ENCODE peak calls at places on chromosomes 12 and 14, in four cellular contexts. F is cardiac muscle cell, J is osteocyte, X is AG04450. K is an unnamed sample.

GRCh38 chr12:34598851-34599529 is 576.7 kb downstream of the ALG10 start:
- DNase-seq in F (no peak), X (no peak), J (peak; percentile 67), K (peak; percentile 33)

GRCh38 chr12:47785036-47785886 is 12.2 kb downstream of the SLC48A1 start:
- DNase-seq in J (no peak), F (no peak), X (no peak), K (no peak)

GRCh38 chr14:76376001-76376404 is at the start of gene ESRRB:
- DNase-seq in F (peak; percentile 61), J (no peak), X (no peak), K (no peak)

GRCh38 chr14:60161176-60162107 is 3.8 kb downstream of the DHRS7 start:
- DNase-seq in X (no peak), J (no peak), F (no peak), K (no peak)

GRCh38 chr14:73242274-73242960 is 5.1 kb downstream of the PAPLN start:
- DNase-seq in F (no peak), X (no peak), J (no peak), K (no peak)

GRCh38 chr14:70416717-70417349 is at the start of gene SYNJ2BP:
- DNase-seq in F (peak; percentile 81), J (no peak), X (peak; percentile 21), K (peak; percentile 77)

GRCh38 chr14:51520087-51520486 is 131.6 kb upstream of the FRMD6 start:
- DNase-seq in F (no peak), X (no peak), J (no peak), K (no peak)

GRCh38 chr12:34400986-34401658 is 378.8 kb downstream of the ALG10 start:
- DNase-seq in F (no peak), J (peak; percentile 78), X (no peak), K (peak; percentile 70)

GRCh38 chr12:7609480-7609879 is 56.2 kb downstream of the APOBEC1 start:
- DNase-seq in F (no peak), J (no peak), X (no peak), K (no peak)

GRCh38 chr12:6288235-6288634 is 22.2 kb upstream of the PLEKHG6 start:
- DNase-seq in X (no peak), F (no peak), J (no peak), K (no peak)

GRCh38 chr14:36940476-36940875 is 231.9 kb downstream of the SLC25A21 start:
- DNase-seq in J (no peak), X (no peak), F (no peak), K (no peak)

GRCh38 chr14:100738269-100738691 is 11.6 kb downstream of the DLK1 start:
- DNase-seq in X (no peak), J (no peak), F (no peak), K (no peak)

GRCh38 chr14:77641534-77642341 is 25.3 kb upstream of the SPTLC2 start:
- DNase-seq in J (no peak), F (no peak), X (no peak), K (peak; percentile 79)

GRCh38 chr12:130831876-130832405 is 7.1 kb downstream of the STX2 start:
- DNase-seq in F (no peak), X (no peak), J (no peak), K (peak; percentile 53)

GRCh38 chr12:6532927-6533652 is 1.2 kb upstream of the GAPDH start:
- DNase-seq in J (peak; percentile 89), F (peak; percentile 80), X (no peak), K (peak; percentile 75)

GRCh38 chr14:96362071-96362964 is 823 bp downstream of the ATG2B start:
- DNase-seq in J (no peak), X (no peak), F (peak; percentile 20), K (peak; percentile 78)

GRCh38 chr12:75825686-75826085 is 205.9 kb downstream of the PHLDA1 start:
- DNase-seq in F (no peak), J (no peak), X (peak; percentile 39), K (no peak)

GRCh38 chr12:99911076-99911475 is 73.7 kb downstream of the ANKS1B start:
- DNase-seq in X (peak; percentile 65), J (no peak), F (peak; percentile 27), K (peak; percentile 75)

GRCh38 chr14:74018704-74019407 is at the start of the genes BBOF1 and ENTPD5:
- DNase-seq in J (peak; percentile 95), X (peak; percentile 46), F (peak; percentile 92), K (peak; percentile 92)

GRCh38 chr14:81301813-81302212 is 81.1 kb upstream of the GTF2A1 start:
- DNase-seq in X (no peak), F (no peak), J (no peak), K (no peak)

GRCh38 chr12:114944736-114945135 is 260.8 kb upstream of the TBX3 start:
- DNase-seq in X (no peak), J (no peak), F (no peak), K (no peak)

GRCh38 chr14:63770187-63770807 is 42.4 kb upstream of the SGPP1 start:
- DNase-seq in F (no peak), J (no peak), X (peak; percentile 16), K (no peak)

GRCh38 chr12:84091642-84092041 is 821.0 kb downstream of the SLC6A15 start:
- DNase-seq in X (no peak), F (no peak), J (no peak), K (no peak)

GRCh38 chr14:104871145-104871655 is 6.1 kb downstream of the CEP170B start:
- DNase-seq in X (no peak), F (no peak), J (no peak), K (no peak)

GRCh38 chr14:43795600-43796228 is 711.4 kb downstream of the FSCB start:
- DNase-seq in J (no peak), F (peak; percentile 9), X (no peak), K (no peak)

GRCh38 chr12:107306141-107306670 is 212.9 kb upstream of the CRY1 start:
- DNase-seq in J (no peak), F (no peak), X (no peak), K (no peak)

GRCh38 chr12:25368542-25368941 is 117.8 kb upstream of the KRAS start:
- DNase-seq in F (no peak), J (no peak), X (no peak), K (no peak)

GRCh38 chr14:104743461-104744380 is 9.2 kb upstream of the SIVA1 start:
- DNase-seq in F (no peak), J (no peak), X (no peak), K (no peak)

GRCh38 chr14:50924236-50924635 is 20.0 kb downstream of the PYGL start:
- DNase-seq in F (no peak), X (no peak), J (no peak), K (no peak)

GRCh38 chr14:68695326-68695768 is 97.5 kb downstream of the ZFP36L1 start:
- DNase-seq in X (peak; percentile 98), J (no peak), F (no peak), K (peak; percentile 79)

GRCh38 chr12:131102991-131103609 is 149.4 kb downstream of the ADGRD1 start:
- DNase-seq in X (no peak), F (no peak), J (peak; percentile 81), K (peak; percentile 40)

GRCh38 chr12:24049101-24049500 is 99.6 kb upstream of the SOX5 start:
- DNase-seq in X (no peak), J (no peak), F (no peak), K (no peak)

GRCh38 chr14:92323916-92324818 is 1.2 kb downstream of the SLC24A4 start:
- DNase-seq in J (no peak), X (no peak), F (no peak), K (no peak)

GRCh38 chr14:22131749-22132476 is 457.1 kb downstream of the DAD1 start:
- DNase-seq in F (no peak), X (no peak), J (no peak), K (no peak)

GRCh38 chr12:6276936-6277615 is 33.4 kb upstream of the PLEKHG6 start:
- DNase-seq in F (no peak), J (no peak), X (no peak), K (no peak)

GRCh38 chr14:101508196-101508947 is 52.9 kb upstream of the DIO3 start:
- DNase-seq in F (no peak), X (no peak), J (no peak), K (peak; percentile 38)

GRCh38 chr12:72141381-72141780 is 130.8 kb upstream of the TRHDE start:
- DNase-seq in F (no peak), X (no peak), J (no peak), K (no peak)

DNA sequence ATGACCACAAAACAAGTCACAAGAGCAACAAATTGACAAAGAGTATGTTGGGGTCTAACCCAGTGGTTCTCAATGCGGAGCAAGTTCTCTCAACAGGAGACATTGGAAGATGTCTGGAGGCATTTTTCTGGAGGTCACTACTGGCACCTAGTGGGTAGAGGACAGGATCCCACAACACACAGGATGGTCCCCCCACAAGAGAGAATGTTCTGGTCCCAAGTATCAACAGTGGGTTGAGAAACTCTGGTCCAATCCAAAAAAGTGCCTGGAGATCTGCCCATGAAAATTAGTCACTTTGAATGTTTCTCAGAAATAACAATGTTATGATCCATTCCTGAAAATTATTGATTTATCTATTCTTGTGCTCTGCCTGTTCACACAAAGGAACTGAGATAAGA is 3.3 kb downstream of the SSH1 start:
- DNase-seq in J (no peak), F (no peak), X (peak; percentile 71), K (peak; percentile 85)
- TF ChIP-seq CTCF in J (peak; percentile 55), F (peak; percentile 50), X (peak; percentile 48), K (no peak)

DNA sequence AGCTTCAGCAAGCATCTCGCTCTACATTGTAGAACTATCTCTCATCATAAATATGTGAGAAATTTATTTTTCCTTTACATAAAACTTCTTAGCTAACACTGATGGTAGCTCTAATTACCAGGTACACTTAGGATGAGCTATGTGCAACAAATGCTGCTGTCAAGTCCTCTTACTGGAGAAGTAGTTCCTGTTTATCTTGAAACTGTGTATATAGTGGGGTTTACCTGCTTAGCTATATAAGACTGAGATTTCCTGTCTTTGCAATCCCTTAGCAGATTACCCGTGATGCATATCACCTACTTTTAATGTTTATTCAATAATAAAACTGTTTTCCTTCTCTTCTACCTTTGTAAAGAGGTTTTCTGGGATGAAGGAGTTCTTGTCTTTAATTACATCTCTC is 98.0 kb upstream of the USP15 start:
- DNase-seq in X (no peak), F (no peak), J (no peak), K (no peak)
- TF ChIP-seq CTCF in X (no peak), F (no peak), J (no peak), K (no peak)

DNA sequence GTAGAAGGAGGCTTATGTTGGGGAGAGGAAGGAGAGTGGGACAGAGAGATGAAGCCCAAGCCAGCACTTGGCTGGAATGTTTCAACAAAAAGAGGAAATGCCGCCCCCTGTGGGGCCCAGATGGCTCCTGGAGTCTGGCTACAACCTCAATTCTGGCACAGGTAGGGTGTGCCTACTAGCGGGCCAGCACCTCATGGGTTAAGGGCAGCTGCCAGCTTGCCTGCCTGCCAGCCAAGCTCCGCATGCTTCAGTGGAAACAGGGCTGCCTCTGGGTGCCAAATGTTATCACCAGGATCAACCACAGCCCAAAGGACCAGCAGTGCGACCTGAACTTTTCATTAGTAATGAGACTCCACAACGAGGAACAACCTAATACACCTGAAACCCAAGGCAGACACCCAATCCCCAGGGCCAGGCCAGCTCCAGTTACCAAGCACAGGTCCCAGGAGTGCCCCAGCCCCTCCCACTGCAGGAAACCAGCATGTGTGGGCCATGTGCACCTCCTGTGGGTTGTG is 11.3 kb downstream of the RAB15 start:
- DNase-seq in J (no peak), X (no peak), F (no peak), K (no peak)
- TF ChIP-seq CTCF in J (no peak), X (no peak), F (no peak), K (no peak)

DNA sequence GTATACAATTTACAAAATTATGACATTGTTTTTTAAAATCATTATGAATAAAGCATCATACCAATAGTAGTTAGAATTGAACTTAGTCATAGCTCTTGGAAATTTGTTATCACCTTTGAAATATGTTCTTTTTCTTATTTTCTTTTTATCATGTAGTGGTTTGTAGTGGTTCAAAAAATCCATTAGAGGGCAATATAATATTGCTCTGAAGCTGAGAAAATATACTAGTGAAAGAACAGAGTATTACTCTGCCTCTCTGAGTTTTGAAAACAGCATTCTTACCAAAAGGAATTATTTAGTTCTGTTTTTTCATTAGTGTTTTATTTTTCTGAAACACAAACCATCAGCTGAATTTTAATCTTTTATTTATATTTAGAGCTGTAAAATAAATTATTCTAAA is 76.2 kb downstream of the PDZRN4 start:
- DNase-seq in J (no peak), X (no peak), F (peak; percentile 11), K (no peak)
- TF ChIP-seq CTCF in J (peak; percentile 56), X (peak; percentile 41), F (peak; percentile 38), K (no peak)